ENCODE peak calls at places on chromosomes 4 and X, in five cellular contexts. One of them, this sample, is unnamed.

GRCh38 chrX:132023896-132024386 is 839 bp downstream of the STK26 start:
- DNase-seq in HCT116: no peak
- DNase-seq in GM12878: no peak
- DNase-seq in K562: peak; percentile 9
- DNase-seq in HepG2: no peak
- DNase-seq in this sample: no peak

GRCh38 chrX:19709812-19710518 is 177.4 kb downstream of the SH3KBP1 start:
- DNase-seq in HepG2: no peak
- DNase-seq in HCT116: peak; percentile 79
- DNase-seq in K562: no peak
- DNase-seq in GM12878: no peak
- DNase-seq in this sample: no peak

GRCh38 chr4:39062094-39062493 is at the start of gene KLHL5:
- DNase-seq in HCT116: no peak
- DNase-seq in GM12878: no peak
- DNase-seq in HepG2: no peak
- DNase-seq in K562: no peak
- DNase-seq in this sample: no peak

GRCh38 chr4:155602351-155603140 is 64.1 kb upstream of the GUCY1A1 start:
- DNase-seq in GM12878: no peak
- DNase-seq in HepG2: no peak
- DNase-seq in HCT116: no peak
- DNase-seq in K562: no peak
- DNase-seq in this sample: no peak

GRCh38 chrX:18640686-18641085 is 31.2 kb downstream of the RS1 start:
- DNase-seq in HCT116: no peak
- DNase-seq in HepG2: no peak
- DNase-seq in K562: no peak
- DNase-seq in GM12878: no peak
- DNase-seq in this sample: no peak

GRCh38 chr4:145545538-145546224 is 64.0 kb downstream of the SMAD1 start:
- DNase-seq in GM12878: no peak
- DNase-seq in HepG2: no peak
- DNase-seq in K562: no peak
- DNase-seq in HCT116: peak; percentile 41
- DNase-seq in this sample: no peak

GRCh38 chr4:85774000-85774399 is 299.1 kb downstream of the ARHGAP24 start:
- DNase-seq in HCT116: no peak
- DNase-seq in HepG2: no peak
- DNase-seq in GM12878: no peak
- DNase-seq in K562: no peak
- DNase-seq in this sample: no peak

GRCh38 chrX:79601336-79602131 is 234.4 kb upstream of the ITM2A start:
- DNase-seq in GM12878: no peak
- DNase-seq in HCT116: no peak
- DNase-seq in HepG2: no peak
- DNase-seq in K562: no peak
- DNase-seq in this sample: no peak

GRCh38 chr4:84530871-84531270 is 31.8 kb upstream of the NKX6-1 start:
- DNase-seq in HepG2: no peak
- DNase-seq in K562: no peak
- DNase-seq in HCT116: no peak
- DNase-seq in GM12878: no peak
- DNase-seq in this sample: no peak

GRCh38 chr4:125420499-125420898 is 105.7 kb downstream of the FAT4 start:
- DNase-seq in GM12878: no peak
- DNase-seq in K562: no peak
- DNase-seq in HCT116: no peak
- DNase-seq in HepG2: no peak
- DNase-seq in this sample: no peak

GRCh38 chr4:62210521-62210920 is 1010.4 kb downstream of the ADGRL3 start:
- DNase-seq in HCT116: no peak
- DNase-seq in GM12878: no peak
- DNase-seq in HepG2: no peak
- DNase-seq in K562: no peak
- DNase-seq in this sample: no peak

GRCh38 chrX:3712080-3712869 is 1.2 kb downstream of the PRKX start:
- DNase-seq in GM12878: no peak
- DNase-seq in HCT116: no peak
- DNase-seq in HepG2: no peak
- DNase-seq in K562: peak; percentile 26
- DNase-seq in this sample: no peak

GRCh38 chr4:103018391-103019318 is 850 bp downstream of the SLC9B1 start:
- DNase-seq in GM12878: no peak
- DNase-seq in HCT116: peak; percentile 26
- DNase-seq in K562: peak; percentile 15
- DNase-seq in HepG2: peak; percentile 7
- DNase-seq in this sample: no peak

GRCh38 chr4:86048426-86048825 is 311.4 kb downstream of the MAPK10 start:
- DNase-seq in HepG2: no peak
- DNase-seq in K562: no peak
- DNase-seq in GM12878: no peak
- DNase-seq in HCT116: no peak
- DNase-seq in this sample: no peak

GRCh38 chrX:85379174-85379907 is at the start of gene POF1B:
- DNase-seq in HepG2: no peak
- DNase-seq in K562: no peak
- DNase-seq in HCT116: no peak
- DNase-seq in GM12878: peak; percentile 23
- DNase-seq in this sample: no peak

GRCh38 chr4:147846318-147847135 is 114.6 kb downstream of the ARHGAP10 start:
- DNase-seq in HepG2: no peak
- DNase-seq in GM12878: peak; percentile 77
- DNase-seq in K562: no peak
- DNase-seq in HCT116: no peak
- DNase-seq in this sample: no peak

GRCh38 chrX:13469963-13470679 is 99.3 kb upstream of the EGFL6 start:
- DNase-seq in K562: no peak
- DNase-seq in HepG2: no peak
- DNase-seq in HCT116: no peak
- DNase-seq in GM12878: no peak
- DNase-seq in this sample: no peak

GRCh38 chr4:179467890-179468289 is 2025.7 kb upstream of the AGA start:
- DNase-seq in GM12878: no peak
- DNase-seq in HCT116: no peak
- DNase-seq in HepG2: no peak
- DNase-seq in K562: no peak
- DNase-seq in this sample: no peak

GRCh38 chrX:11462136-11462535 is 168.9 kb downstream of the AMELX start:
- DNase-seq in K562: peak; percentile 14
- DNase-seq in GM12878: no peak
- DNase-seq in HepG2: peak; percentile 2
- DNase-seq in HCT116: no peak
- DNase-seq in this sample: no peak

GRCh38 chr4:17613761-17614415 is 553 bp upstream of the MED28 start:
- DNase-seq in K562: peak; percentile 35
- DNase-seq in HepG2: peak; percentile 50
- DNase-seq in HCT116: no peak
- DNase-seq in GM12878: no peak
- DNase-seq in this sample: no peak

GRCh38 chr4:101730291-101731117 is 60.0 kb upstream of the BANK1 start:
- DNase-seq in HepG2: peak; percentile 54
- DNase-seq in GM12878: peak; percentile 8
- DNase-seq in HCT116: peak; percentile 78
- DNase-seq in K562: peak; percentile 17
- DNase-seq in this sample: no peak

GRCh38 chrX:118973389-118974087 is 880 bp upstream of the LONRF3 start:
- DNase-seq in HepG2: no peak
- DNase-seq in GM12878: no peak
- DNase-seq in K562: no peak
- DNase-seq in HCT116: no peak
- DNase-seq in this sample: no peak

GRCh38 chr4:86876894-86877685 is 15.1 kb downstream of the C4orf36 start:
- DNase-seq in HCT116: no peak
- DNase-seq in K562: no peak
- DNase-seq in HepG2: no peak
- DNase-seq in GM12878: no peak
- DNase-seq in this sample: no peak

GRCh38 chrX:125382148-125382628 is 62.5 kb downstream of the TEX13C start:
- DNase-seq in HCT116: no peak
- DNase-seq in GM12878: no peak
- DNase-seq in K562: no peak
- DNase-seq in HepG2: no peak
- DNase-seq in this sample: no peak

GRCh38 chr4:62896721-62897120 is 1512.5 kb downstream of the TECRL start:
- DNase-seq in K562: no peak
- DNase-seq in HepG2: no peak
- DNase-seq in HCT116: no peak
- DNase-seq in GM12878: no peak
- DNase-seq in this sample: no peak

GRCh38 chrX:150942958-150943594 is 40.1 kb upstream of the HMGB3 start:
- DNase-seq in HepG2: no peak
- DNase-seq in K562: peak; percentile 33
- DNase-seq in GM12878: no peak
- DNase-seq in HCT116: no peak
- DNase-seq in this sample: no peak

GRCh38 chr4:185004562-185005208 is 13.6 kb upstream of the HELT start:
- DNase-seq in K562: no peak
- DNase-seq in HCT116: no peak
- DNase-seq in GM12878: no peak
- DNase-seq in HepG2: no peak
- DNase-seq in this sample: no peak

GRCh38 chr4:61740950-61741638 is 541.0 kb downstream of the ADGRL3 start:
- DNase-seq in HepG2: no peak
- DNase-seq in HCT116: no peak
- DNase-seq in GM12878: no peak
- DNase-seq in K562: no peak
- DNase-seq in this sample: no peak

GRCh38 chrX:1491851-1492349 is 39.2 kb upstream of the ASMTL start:
- DNase-seq in K562: peak; percentile 78
- DNase-seq in GM12878: peak; percentile 87
- DNase-seq in HepG2: peak; percentile 65
- DNase-seq in HCT116: peak; percentile 66
- DNase-seq in this sample: no peak

GRCh38 chr4:125707397-125707796 is 392.6 kb downstream of the FAT4 start:
- DNase-seq in HepG2: no peak
- DNase-seq in GM12878: no peak
- DNase-seq in K562: no peak
- DNase-seq in HCT116: no peak
- DNase-seq in this sample: no peak

GRCh38 chrX:13254870-13255269 is 65.0 kb downstream of the ATXN3L start:
- DNase-seq in HepG2: no peak
- DNase-seq in GM12878: no peak
- DNase-seq in K562: no peak
- DNase-seq in HCT116: no peak
- DNase-seq in this sample: no peak

GRCh38 chrX:50202539-50202938 is 1.7 kb upstream of the AKAP4 start:
- DNase-seq in HCT116: no peak
- DNase-seq in GM12878: no peak
- DNase-seq in K562: no peak
- DNase-seq in HepG2: no peak
- DNase-seq in this sample: no peak
- H3K27ac ChIP-seq in HCT116: no peak overlapping the region
- H3K27ac ChIP-seq in GM12878: no peak overlapping the region
- H3K27ac ChIP-seq in K562: no peak overlapping the region
- H3K27ac ChIP-seq in HepG2: no peak overlapping the region
- H3K27ac ChIP-seq in this sample: no peak overlapping the region

GRCh38 chr4:168613869-168614268 is 117.0 kb downstream of the PALLD start:
- DNase-seq in HepG2: no peak
- DNase-seq in HCT116: no peak
- DNase-seq in GM12878: no peak
- DNase-seq in K562: no peak
- DNase-seq in this sample: no peak

GRCh38 chr4:168612435-168613139 is 115.7 kb downstream of the PALLD start:
- DNase-seq in HCT116: no peak
- DNase-seq in HepG2: no peak
- DNase-seq in K562: no peak
- DNase-seq in GM12878: no peak
- DNase-seq in this sample: no peak

GRCh38 chr4:168614316-168615057 is 117.6 kb downstream of the PALLD start:
- DNase-seq in GM12878: no peak
- DNase-seq in HepG2: no peak
- DNase-seq in HCT116: no peak
- DNase-seq in K562: no peak
- DNase-seq in this sample: no peak

GRCh38 chr4:168618577-168619265 is 121.9 kb downstream of the PALLD start:
- DNase-seq in HepG2: no peak
- DNase-seq in GM12878: no peak
- DNase-seq in HCT116: peak; percentile 54
- DNase-seq in K562: no peak
- DNase-seq in this sample: no peak

DNA sequence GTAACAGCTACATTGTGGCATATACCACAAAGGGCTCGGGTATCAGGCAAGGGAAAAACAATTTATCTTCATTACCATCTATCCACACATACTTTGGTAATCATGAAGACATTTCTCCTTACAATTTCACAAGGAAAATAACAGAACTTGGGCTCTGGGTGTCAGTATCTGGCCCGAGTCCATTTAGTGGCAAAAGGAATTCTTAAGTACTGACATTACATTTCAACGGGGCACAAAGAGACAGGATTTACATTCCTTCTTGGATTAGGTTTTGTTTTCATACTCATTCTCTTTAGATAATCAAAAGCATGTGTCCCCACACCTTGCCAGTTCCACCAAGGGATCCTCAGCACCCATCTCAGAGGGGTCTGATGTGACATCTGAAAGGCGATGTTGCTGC is 118.4 kb downstream of the PALLD start:
- DNase-seq in GM12878: no peak
- DNase-seq in K562: no peak
- DNase-seq in HCT116: no peak
- DNase-seq in HepG2: no peak
- DNase-seq in this sample: no peak
- TF ChIP-seq EZH2 in GM12878: no peak
- TF ChIP-seq EZH2 in K562: no peak
- TF ChIP-seq EZH2 in HCT116: no peak
- TF ChIP-seq EZH2 in HepG2: no peak
- TF ChIP-seq EZH2 in this sample: no peak

DNA sequence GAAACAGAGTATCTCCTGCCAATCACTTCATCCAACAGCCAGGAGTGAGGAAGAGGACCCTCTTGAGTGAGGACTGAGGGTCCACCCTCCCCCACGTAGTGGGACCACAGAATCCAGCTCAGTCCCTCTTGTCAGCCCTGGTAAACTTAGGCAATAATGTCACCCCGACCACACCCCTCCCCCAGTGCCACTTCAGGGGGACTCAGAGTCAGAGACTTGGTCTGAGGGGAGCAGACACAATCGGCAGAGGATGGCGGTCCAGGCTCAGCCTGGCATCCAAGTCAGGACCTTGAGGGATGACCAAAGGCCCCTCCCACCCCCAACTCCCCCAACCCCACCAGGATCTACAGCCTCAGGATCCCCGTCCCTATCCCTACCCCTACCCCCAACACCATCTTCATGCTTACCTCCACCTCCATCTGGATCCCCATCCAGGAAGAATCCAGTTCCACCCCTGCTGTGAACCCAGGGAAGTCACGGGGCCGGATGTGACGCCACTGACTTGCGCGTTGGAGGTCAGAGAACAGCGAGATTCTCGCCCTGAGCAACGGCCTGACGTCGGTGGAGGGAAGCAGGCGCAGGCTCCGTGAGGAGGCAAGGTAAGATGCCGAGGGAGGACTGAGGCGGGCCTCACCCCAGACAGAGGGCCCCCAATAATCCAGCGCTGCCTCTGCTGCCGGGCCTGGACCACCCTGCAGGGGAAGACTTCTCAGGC is at the start of the genes CSAG1 and MAGEA12:
- DNase-seq in GM12878: no peak
- DNase-seq in HepG2: no peak
- DNase-seq in K562: peak; percentile 75
- DNase-seq in HCT116: no peak
- DNase-seq in this sample: no peak
- TF ChIP-seq POLR2AphosphoS5 in GM12878: no peak
- TF ChIP-seq POLR2AphosphoS5 in HepG2: no peak
- TF ChIP-seq POLR2AphosphoS5 in K562: peak; percentile 54
- TF ChIP-seq POLR2AphosphoS5 in HCT116: no peak
- TF ChIP-seq POLR2AphosphoS5 in this sample: no peak

GRCh38 chr4:76307670-76308014 is 1.1 kb downstream of the STBD1 start:
- DNase-seq in HepG2: no peak
- DNase-seq in HCT116: no peak
- DNase-seq in K562: no peak
- DNase-seq in GM12878: no peak
- DNase-seq in this sample: no peak
- H3K27ac ChIP-seq in HepG2: peak overlapping the region; percentile 81
- H3K27ac ChIP-seq in HCT116: peak overlapping the region; percentile 89
- H3K27ac ChIP-seq in K562: no peak overlapping the region
- H3K27ac ChIP-seq in GM12878: no peak overlapping the region
- H3K27ac ChIP-seq in this sample: no peak overlapping the region

This sample was measured in SK-N-MC.